ENCODE peak calls at places on chromosome 13, in seven cellular contexts. Y is DND-41; N is keratinocyte; T is left ventricle myocardium inferior; D is CD8-positive, alpha-beta T cell; H is fibroblast of lung; M is ascending aorta. P is an unnamed sample. For H3K4me1, the result is how much of the 10 kb centered on the place peaks cover.

GRCh38 chr13:45042539-45042938 is 53.2 kb downstream of the GPALPP1 start:
- DNase-seq in Y (no peak), N (no peak), T (no peak), D (no peak), H (no peak), M (no peak), P (no peak)

GRCh38 chr13:54004026-54004699 is 975.5 kb downstream of the OLFM4 start:
- DNase-seq in Y (no peak), N (no peak), T (no peak), D (no peak), H (no peak), M (no peak), P (no peak)

GRCh38 chr13:44470623-44471562 is 97.3 kb downstream of the SERP2 start:
- DNase-seq in Y (no peak), N (no peak), T (no peak), D (no peak), H (peak), M (no peak), P (no peak)

GRCh38 chr13:28574617-28575142 is 79.8 kb upstream of the FLT1 start:
- DNase-seq in Y (no peak), N (peak), T (no peak), D (no peak), H (peak), M (no peak), P (no peak)

GRCh38 chr13:98370806-98371553 is 193.9 kb upstream of the RNF113B start:
- DNase-seq in Y (no peak), N (no peak), T (peak), D (no peak), H (peak), M (no peak), P (no peak)

GRCh38 chr13:70424928-70425327 is 316.7 kb upstream of the KLHL1 start:
- DNase-seq in Y (no peak), N (no peak), T (no peak), D (no peak), H (no peak), M (no peak), P (no peak)

GRCh38 chr13:114118763-114119123 is 13.7 kb downstream of the RASA3 start:
- DNase-seq in Y (no peak), N (no peak), T (no peak), D (peak), H (peak), M (no peak), P (no peak)

GRCh38 chr13:82833928-82834327 is 1048.3 kb downstream of the SLITRK1 start:
- DNase-seq in Y (no peak), N (no peak), T (no peak), D (no peak), H (peak), M (no peak), P (no peak)

GRCh38 chr13:21676611-21677021 is 5.7 kb downstream of the FGF9 start:
- DNase-seq in Y (no peak), N (no peak), T (no peak), D (no peak), H (no peak), M (no peak), P (peak)

GRCh38 chr13:29521336-29521735 is 74.2 kb downstream of the SLC7A1 start:
- DNase-seq in Y (no peak), N (no peak), T (no peak), D (no peak), H (no peak), M (no peak), P (no peak)

GRCh38 chr13:43305416-43305815 is 282.0 kb downstream of the DNAJC15 start:
- DNase-seq in Y (no peak), N (no peak), T (no peak), D (no peak), H (no peak), M (no peak), P (no peak)

GRCh38 chr13:43306364-43306763 is 283.0 kb downstream of the DNAJC15 start:
- DNase-seq in Y (no peak), N (no peak), T (no peak), D (no peak), H (no peak), M (no peak), P (no peak)

GRCh38 chr13:43304449-43304848 is 281.1 kb downstream of the DNAJC15 start:
- DNase-seq in Y (no peak), N (no peak), T (no peak), D (no peak), H (no peak), M (no peak), P (no peak)

GRCh38 chr13:43303040-43303729 is 279.8 kb downstream of the DNAJC15 start:
- DNase-seq in Y (peak), N (no peak), T (peak), D (no peak), H (peak), M (no peak), P (peak)

GRCh38 chr13:43304945-43305344 is 281.6 kb downstream of the DNAJC15 start:
- DNase-seq in Y (no peak), N (no peak), T (no peak), D (no peak), H (no peak), M (no peak), P (peak)
- TF ChIP-seq CTCF in Y (no peak), N (peak), T (no peak), D (no peak), H (no peak), M (no peak), P (peak)

DNA sequence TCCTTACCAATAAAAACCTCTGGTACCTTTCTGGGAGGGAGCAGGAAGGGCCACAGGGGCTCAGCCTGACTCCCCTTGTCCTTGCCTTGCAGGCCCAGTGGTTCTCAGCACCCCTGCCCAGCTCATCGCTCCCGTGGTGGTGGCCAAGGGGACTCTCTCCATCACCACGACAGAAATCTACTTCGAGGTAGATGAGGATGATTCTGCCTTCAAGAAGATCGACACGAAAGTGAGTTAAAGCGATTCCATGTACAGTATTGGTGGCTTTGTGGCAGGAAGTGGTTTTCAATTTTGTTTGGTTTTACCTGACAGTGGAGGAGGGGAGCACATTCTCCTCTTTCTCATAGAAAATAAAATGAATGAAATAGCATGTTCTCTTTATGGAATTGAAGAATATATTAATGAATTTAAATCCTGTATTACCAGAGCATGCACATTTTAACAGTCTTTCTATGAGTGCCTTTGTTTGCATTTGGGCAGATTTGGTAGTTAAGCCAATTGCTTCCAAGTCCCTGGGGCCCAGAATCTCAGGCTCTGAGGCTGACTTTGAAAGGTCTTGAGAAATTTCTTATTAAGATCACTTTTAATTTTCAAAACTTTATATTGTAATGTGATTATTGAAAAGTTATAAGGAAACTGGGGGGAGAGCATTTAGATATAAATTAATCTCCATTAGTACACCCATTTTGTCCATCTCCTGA is 4.0 kb downstream of the MAB21L1 start:
- DNase-seq in Y (peak), N (no peak), T (no peak), D (no peak), H (no peak), M (no peak), P (peak)
- H3K4me1 ChIP-seq in Y (under half), N (under half), T (under half), D (under half), H (under half), M (under half), P (under half)

GRCh38 chr13:51524846-51525566 is 59.3 kb upstream of the WDFY2 start:
- DNase-seq in Y (no peak), N (no peak), T (no peak), D (no peak), H (peak), M (no peak), P (no peak)
- TF ChIP-seq CTCF in Y (no peak), N (no peak), T (no peak), D (no peak), H (no peak), M (no peak), P (no peak)

GRCh38 chr13:24660023-24660806 is 20.0 kb upstream of the ATP12A start:
- DNase-seq in Y (no peak), N (no peak), T (no peak), D (no peak), H (no peak), M (no peak), P (no peak)
- H3K4me1 ChIP-seq in Y (under half), N (under half), T (under half), D (under half), H (under half), M (under half), P (under half)

P was measured in endodermal cell.